ENCODE peak calls at places on chromosomes 1 and 21, in five cellular contexts. T, M, S, H and B are unnamed samples.

GRCh38 chr1:156549831-156550230 is 22.5 kb downstream of the IQGAP3 start:
- DNase-seq in T (no peak), S (no peak), H (no peak), M (no peak), B (no peak)

GRCh38 chr1:177913762-177914540 is 55.9 kb downstream of the SEC16B start:
- DNase-seq in T (no peak), S (no peak), M (no peak), H (peak; percentile 45), B (no peak)

GRCh38 chr1:6646499-6647148 is 22.0 kb downstream of the THAP3 start:
- DNase-seq in H (no peak), M (peak; percentile 45), T (peak; percentile 10), S (no peak), B (no peak)

GRCh38 chr1:115668579-115668978 is 26.8 kb downstream of the VANGL1 start:
- DNase-seq in T (no peak), S (no peak), M (no peak), H (no peak), B (no peak)

GRCh38 chr1:30695481-30695880 is 27.9 kb downstream of the MATN1 start:
- DNase-seq in M (no peak), T (no peak), S (peak; percentile 33), H (no peak), B (no peak)

GRCh38 chr1:33161061-33161681 is 20.7 kb downstream of the TRIM62 start:
- DNase-seq in H (peak; percentile 92), T (no peak), M (peak; percentile 90), S (no peak), B (peak; percentile 82)

GRCh38 chr21:20968391-20968790 is 29.8 kb upstream of the NCAM2 start:
- DNase-seq in M (peak; percentile 55), T (no peak), H (no peak), S (no peak), B (peak; percentile 29)

GRCh38 chr1:111406325-111406768 is 21.2 kb downstream of the OVGP1 start:
- DNase-seq in T (peak; percentile 1), H (peak; percentile 86), S (no peak), M (peak; percentile 1), B (no peak)

GRCh38 chr1:100927276-100927675 is 31.4 kb downstream of the SLC30A7 start:
- DNase-seq in S (no peak), M (no peak), H (no peak), T (no peak), B (no peak)

GRCh38 chr1:230303822-230304221 is 122.3 kb downstream of the PGBD5 start:
- DNase-seq in M (no peak), S (no peak), H (no peak), T (peak; percentile 40), B (no peak)

GRCh38 chr1:41784516-41785279 is 134.0 kb downstream of the HIVEP3 start:
- DNase-seq in M (no peak), H (no peak), S (no peak), T (no peak), B (no peak)

GRCh38 chr1:2451744-2452582 is 24.1 kb upstream of the PLCH2 start:
- DNase-seq in H (no peak), M (no peak), T (peak; percentile 71), S (no peak), B (no peak)

GRCh38 chr1:14912831-14913230 is 240.7 kb upstream of the TMEM51 start:
- DNase-seq in S (no peak), H (no peak), T (no peak), M (no peak), B (no peak)

GRCh38 chr1:88973520-88974137 is 18.8 kb downstream of the KYAT3 start:
- DNase-seq in M (no peak), H (no peak), T (no peak), S (no peak), B (no peak)

GRCh38 chr1:93702828-93703183 is 21.2 kb upstream of the BCAR3 start:
- DNase-seq in S (no peak), M (no peak), H (no peak), T (no peak), B (no peak)

GRCh38 chr21:21213297-21213696 is 215.1 kb downstream of the NCAM2 start:
- DNase-seq in T (no peak), H (no peak), M (no peak), S (no peak), B (no peak)

GRCh38 chr1:55313903-55314302 is 98.7 kb upstream of the USP24 start:
- DNase-seq in H (no peak), S (no peak), T (no peak), M (no peak), B (no peak)

GRCh38 chr1:152747831-152748230 is 10.0 kb upstream of the KPRP start:
- DNase-seq in T (no peak), S (no peak), M (no peak), H (no peak), B (no peak)

GRCh38 chr1:54400321-54400720 is 5.9 kb downstream of the SSBP3 start:
- DNase-seq in M (no peak), S (no peak), T (no peak), H (no peak), B (no peak)

GRCh38 chr1:203166192-203166940 is 9.3 kb downstream of the MYBPH start:
- DNase-seq in M (no peak), H (no peak), T (no peak), S (no peak), B (no peak)

GRCh38 chr1:9628541-9629444 is 22.7 kb upstream of the PIK3CD start:
- DNase-seq in S (no peak), M (no peak), H (no peak), T (no peak), B (no peak)

GRCh38 chr1:84782311-84782771 is 92.1 kb upstream of the SSX2IP start:
- DNase-seq in S (peak; percentile 82), M (peak; percentile 41), T (no peak), H (no peak), B (peak; percentile 21)

GRCh38 chr1:64983110-64983509 is 16.8 kb upstream of the JAK1 start:
- DNase-seq in M (no peak), H (no peak), S (no peak), T (peak; percentile 68), B (no peak)